ENCODE peak calls at places on chromosomes 16 and 17, in four cellular contexts. N, C, T and O are unnamed samples.

GRCh38 chr17:30323262-30323894 is 10.5 kb downstream of the TMIGD1 start:
- DNase-seq in N (peak; percentile 36), C (no peak), T (peak; percentile 38), O (no peak)

GRCh38 chr17:14756469-14756868 is 455.6 kb downstream of the HS3ST3B1 start:
- DNase-seq in N (no peak), C (no peak), T (no peak), O (no peak)

GRCh38 chr16:31880322-31880979 is 6.8 kb downstream of the ZNF267 start:
- DNase-seq in N (peak; percentile 54), C (no peak), T (peak; percentile 92), O (no peak)

GRCh38 chr16:3485821-3486505 is 9.3 kb downstream of the C16orf90 start:
- DNase-seq in N (no peak), C (no peak), T (no peak), O (no peak)

GRCh38 chr17:45265823-45266222 is 3.9 kb upstream of the SPATA32 start:
- DNase-seq in N (no peak), C (no peak), T (no peak), O (no peak)

GRCh38 chr16:56625140-56625942 is at the start of gene MT1E:
- DNase-seq in N (peak; percentile 68), C (peak; percentile 79), T (no peak), O (no peak)

GRCh38 chr16:49750341-49751011 is 105.4 kb downstream of the ZNF423 start:
- DNase-seq in N (no peak), C (no peak), T (no peak), O (no peak)

GRCh38 chr17:40724656-40725055 is 21.1 kb upstream of the KRT24 start:
- DNase-seq in N (no peak), C (no peak), T (no peak), O (no peak)

GRCh38 chr17:81189670-81190530 is 23.9 kb upstream of the AATK start:
- DNase-seq in N (no peak), C (no peak), T (no peak), O (no peak)

GRCh38 chr17:3802461-3803307 is 1.7 kb upstream of the ITGAE start:
- DNase-seq in N (no peak), C (no peak), T (peak; percentile 26), O (no peak)